ENCODE peak calls at places on chromosomes 1 and 21, in four cellular contexts. J, H, M and F are unnamed samples.

GRCh38 chr21:32712043-32712442 is 15.8 kb downstream of the SYNJ1 start:
- DNase-seq in J (no peak), H (peak), M (no peak), F (no peak)

GRCh38 chr1:234309598-234310459 is 63.4 kb upstream of the COA6 start:
- DNase-seq in J (peak), H (no peak), M (peak), F (peak)

GRCh38 chr1:206705187-206705586 is 20.5 kb downstream of the MAPKAPK2 start:
- DNase-seq in J (no peak), H (no peak), M (no peak), F (no peak)

GRCh38 chr1:193700710-193701355 is 514.4 kb upstream of the B3GALT2 start:
- DNase-seq in J (no peak), H (no peak), M (no peak), F (peak)

GRCh38 chr1:20948091-20948490 is 161.0 kb upstream of the HP1BP3 start:
- DNase-seq in J (no peak), H (no peak), M (no peak), F (no peak)

GRCh38 chr1:1547011-1547410 is 6.6 kb upstream of the TMEM240 start:
- DNase-seq in J (no peak), H (no peak), M (no peak), F (no peak)

GRCh38 chr1:199113265-199113869 is 474.5 kb downstream of the PTPRC start:
- DNase-seq in J (no peak), H (peak), M (peak), F (peak)

GRCh38 chr1:160118928-160119327 is 3.4 kb downstream of the ATP1A2 start:
- DNase-seq in J (no peak), H (no peak), M (no peak), F (no peak)

GRCh38 chr1:58412071-58412580 is 134.4 kb downstream of the OMA1 start:
- DNase-seq in J (no peak), H (no peak), M (no peak), F (no peak)

GRCh38 chr21:29504751-29505321 is 206.1 kb downstream of the BACH1 start:
- DNase-seq in J (no peak), H (no peak), M (no peak), F (no peak)

GRCh38 chr1:49085079-49085478 is 308.4 kb upstream of the BEND5 start:
- DNase-seq in J (no peak), H (no peak), M (no peak), F (no peak)

GRCh38 chr1:109567823-109568222 is 19.4 kb downstream of the GNAI3 start:
- DNase-seq in J (no peak), H (no peak), M (no peak), F (no peak)

GRCh38 chr1:7893529-7894180 is 40.8 kb upstream of the UTS2 start:
- DNase-seq in J (no peak), H (no peak), M (no peak), F (peak)

GRCh38 chr1:33149453-33150190 is 32.2 kb downstream of the TRIM62 start:
- DNase-seq in J (no peak), H (no peak), M (no peak), F (no peak)

GRCh38 chr21:15079276-15079675 is 14.5 kb upstream of the NRIP1 start:
- DNase-seq in J (no peak), H (no peak), M (no peak), F (no peak)

GRCh38 chr1:22380024-22380785 is 71.4 kb upstream of the ZBTB40 start:
- DNase-seq in J (peak), H (no peak), M (no peak), F (peak)
- TF ChIP-seq POLR2AphosphoS2 in J (no peak), H (no peak), M (no peak), F (no peak)

GRCh38 chr1:203746281-203746680 is 18.7 kb upstream of the LAX1 start:
- DNase-seq in J (no peak), H (no peak), M (no peak), F (no peak)
- H3K4me3 ChIP-seq in J (no peak), H (no peak), M (no peak), F (no peak)

DNA sequence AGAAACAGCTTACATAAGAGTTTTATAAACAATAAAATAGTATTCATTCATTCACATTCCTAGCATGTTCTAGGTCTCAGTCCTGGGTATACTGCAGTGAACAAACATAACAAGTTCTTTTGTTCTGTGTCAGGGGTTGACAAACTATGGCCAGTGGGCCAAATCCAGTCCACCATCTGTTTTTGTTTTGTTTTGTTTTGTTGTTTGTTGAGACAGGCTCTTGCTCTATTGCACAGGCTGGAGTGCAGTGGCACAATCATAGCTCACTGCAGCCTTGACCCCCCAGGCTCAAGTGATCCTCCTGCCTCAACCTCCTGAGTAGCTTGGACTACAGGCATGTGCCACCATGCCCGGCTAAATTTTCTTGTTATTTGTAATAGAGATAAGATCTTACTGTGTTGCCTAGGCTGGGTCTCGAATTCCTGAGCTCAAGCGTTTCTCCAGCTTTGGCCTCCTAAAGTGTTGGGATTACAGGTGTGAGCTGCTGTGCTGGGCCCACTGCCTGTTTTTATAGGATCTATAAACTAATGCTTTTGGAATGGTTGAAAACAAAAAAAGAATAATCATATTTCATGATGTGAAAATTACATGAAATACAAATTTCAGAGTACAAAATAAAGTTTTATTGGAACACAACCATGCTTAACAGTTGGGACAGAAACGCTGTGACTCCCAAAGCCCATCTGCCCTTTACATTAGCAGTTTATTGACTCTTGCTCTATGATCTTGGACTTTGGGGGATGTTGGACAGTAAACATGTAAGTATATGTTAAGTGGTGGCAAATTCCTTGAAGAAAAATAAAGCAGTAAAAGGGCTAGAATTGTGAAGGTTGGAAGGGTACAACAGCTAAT is 17.9 kb downstream of the CAPZA1 start:
- DNase-seq in J (no peak), H (no peak), M (peak), F (peak)
- TF ChIP-seq POLR2AphosphoS2 in J (no peak), H (no peak), M (no peak), F (no peak)

GRCh38 chr1:147452809-147453208 is 88.5 kb upstream of the BCL9 start:
- DNase-seq in J (no peak), H (no peak), M (no peak), F (no peak)
- H3K4me3 ChIP-seq in J (no peak), H (no peak), M (no peak), F (no peak)

GRCh38 chr1:72178266-72178665 is 104.1 kb downstream of the NEGR1 start:
- DNase-seq in J (no peak), H (no peak), M (no peak), F (no peak)
- TF ChIP-seq POLR2AphosphoS2 in J (no peak), H (no peak), M (no peak), F (no peak)

GRCh38 chr1:208240698-208241355 is 3.4 kb downstream of the PLXNA2 start:
- DNase-seq in J (no peak), H (no peak), M (no peak), F (no peak)
- H3K4me3 ChIP-seq in J (no peak), H (no peak), M (no peak), F (no peak)